ENCODE peak calls at places on chromosome 15, in four cellular contexts. N is HL-60, G is K562, B is GM12878. J is an unnamed sample.

GRCh38 chr15:87755226-87755625 is 501.3 kb downstream of the NTRK3 start:
- DNase-seq in B (no peak), G (no peak), N (no peak), J (no peak)

GRCh38 chr15:57427367-57427821 is 51.1 kb downstream of the CGNL1 start:
- DNase-seq in B (no peak), G (no peak), N (no peak), J (no peak)

GRCh38 chr15:52103217-52104207 is 9.1 kb downstream of the BCL2L10 start:
- DNase-seq in B (peak; percentile 94), N (no peak), G (no peak), J (no peak)

GRCh38 chr15:31023841-31024240 is 32.4 kb upstream of the MTMR10 start:
- DNase-seq in N (no peak), G (no peak), B (no peak), J (no peak)

GRCh38 chr15:97521894-97522293 is 438.6 kb upstream of the ARRDC4 start:
- DNase-seq in N (no peak), G (no peak), B (no peak), J (no peak)

GRCh38 chr15:23670970-23671369 is 16.1 kb downstream of the NDN start:
- DNase-seq in G (no peak), N (no peak), B (no peak), J (no peak)

GRCh38 chr15:40238927-40239591 is at the start of gene PAK6:
- DNase-seq in N (no peak), G (peak; percentile 79), B (no peak), J (no peak)

GRCh38 chr15:80301472-80301871 is 49.5 kb upstream of the CTXND1 start:
- DNase-seq in B (no peak), N (no peak), G (no peak), J (no peak)

GRCh38 chr15:38050529-38050928 is 116.1 kb downstream of the TMCO5A start:
- DNase-seq in N (no peak), B (no peak), G (no peak), J (no peak)

GRCh38 chr15:60691508-60692047 is 212.6 kb upstream of the ICE2 start:
- DNase-seq in G (no peak), N (no peak), B (no peak), J (no peak)

GRCh38 chr15:57281357-57281756 is 94.9 kb upstream of the CGNL1 start:
- DNase-seq in G (no peak), B (no peak), N (no peak), J (no peak)

GRCh38 chr15:28184166-28184565 is 85.1 kb upstream of the OCA2 start:
- DNase-seq in N (no peak), G (no peak), B (no peak), J (no peak)

GRCh38 chr15:66946578-66947164 is 118.7 kb upstream of the SMAD3 start:
- DNase-seq in B (peak; percentile 39), G (peak; percentile 82), N (peak; percentile 38), J (peak; percentile 71)

GRCh38 chr15:62559049-62559733 is 394.1 kb upstream of the C2CD4B start:
- DNase-seq in N (no peak), G (no peak), B (no peak), J (no peak)

GRCh38 chr15:38670142-38671002 is 105.8 kb upstream of the RASGRP1 start:
- DNase-seq in G (no peak), N (no peak), B (no peak), J (no peak)

GRCh38 chr15:67066041-67067021 is 929 bp downstream of the SMAD3 start:
- DNase-seq in N (no peak), G (peak; percentile 54), B (no peak), J (no peak)

GRCh38 chr15:99704444-99704838 is 28.8 kb downstream of the LYSMD4 start:
- DNase-seq in N (peak; percentile 57), B (peak; percentile 79), G (peak; percentile 59), J (no peak)

GRCh38 chr15:90564109-90564508 is 34.4 kb downstream of the CRTC3 start:
- DNase-seq in N (no peak), B (no peak), G (no peak), J (no peak)

GRCh38 chr15:38129531-38130199 is 123.0 kb upstream of the SPRED1 start:
- DNase-seq in N (peak; percentile 58), B (peak; percentile 39), G (no peak), J (no peak)

GRCh38 chr15:99976811-99977271 is 243.6 kb upstream of the LYSMD4 start:
- DNase-seq in N (peak; percentile 22), G (no peak), B (no peak), J (no peak)

GRCh38 chr15:62469874-62470688 is 305.0 kb upstream of the C2CD4B start:
- DNase-seq in N (no peak), B (no peak), G (no peak), J (no peak)

GRCh38 chr15:39426552-39427532 is 154.0 kb upstream of the THBS1 start:
- DNase-seq in N (peak; percentile 81), G (no peak), B (peak; percentile 69), J (peak; percentile 30)

GRCh38 chr15:81001180-81002003 is 669 bp downstream of the TLNRD1 start:
- DNase-seq in B (no peak), N (no peak), G (peak; percentile 73), J (no peak)

GRCh38 chr15:52626671-52627369 is 52.4 kb downstream of the ATOSA start:
- DNase-seq in G (no peak), N (no peak), B (no peak), J (no peak)

GRCh38 chr15:49855917-49856637 is 235.2 kb downstream of the DTWD1 start:
- DNase-seq in N (peak; percentile 42), G (no peak), B (no peak), J (no peak)

GRCh38 chr15:97981758-97982157 is 21.3 kb downstream of the ARRDC4 start:
- DNase-seq in B (no peak), G (no peak), N (no peak), J (no peak)

GRCh38 chr15:101501703-101502373 is 12.3 kb upstream of the PCSK6 start:
- DNase-seq in N (no peak), G (peak; percentile 55), B (no peak), J (peak; percentile 54)

GRCh38 chr15:81575436-81576123 is 201.6 kb upstream of the TMC3 start:
- DNase-seq in G (peak; percentile 11), B (no peak), N (no peak), J (no peak)

GRCh38 chr15:25056484-25057429 is 102.0 kb downstream of the SNRPN start:
- DNase-seq in G (peak; percentile 49), B (no peak), N (no peak), J (no peak)

GRCh38 chr15:63079938-63080626 is 37.5 kb downstream of the TPM1 start:
- DNase-seq in B (no peak), N (no peak), G (no peak), J (no peak)

GRCh38 chr15:64356443-64357040 is 569 bp upstream of the CSNK1G1 start:
- DNase-seq in B (no peak), G (no peak), N (no peak), J (no peak)

GRCh38 chr15:63977102-63977501 is 69.2 kb downstream of the DAPK2 start:
- DNase-seq in G (no peak), B (no peak), N (no peak), J (no peak)

GRCh38 chr15:52785672-52786406 is 4.3 kb downstream of the ONECUT1 start:
- DNase-seq in B (no peak), G (no peak), N (no peak), J (no peak)

GRCh38 chr15:80693682-80694623 is 1.2 kb upstream of the ABHD17C start:
- DNase-seq in N (no peak), G (no peak), B (no peak), J (no peak)

GRCh38 chr15:85771781-85772445 is 22.8 kb downstream of the KLHL25 start:
- DNase-seq in B (no peak), N (no peak), G (no peak), J (no peak)

GRCh38 chr15:55915876-55916567 is 77.4 kb downstream of the NEDD4 start:
- DNase-seq in G (no peak), N (no peak), B (no peak), J (no peak)

GRCh38 chr15:89002281-89002761 is 85.9 kb upstream of the ABHD2 start:
- DNase-seq in N (no peak), B (peak; percentile 36), G (peak; percentile 57), J (no peak)

GRCh38 chr15:89007989-89008388 is 80.3 kb upstream of the ABHD2 start:
- DNase-seq in G (no peak), N (no peak), B (no peak), J (no peak)

GRCh38 chr15:89004726-89005030 is 83.6 kb upstream of the ABHD2 start:
- DNase-seq in B (no peak), N (no peak), G (no peak), J (no peak)

GRCh38 chr15:89002830-89003229 is 85.4 kb upstream of the ABHD2 start:
- DNase-seq in G (peak; percentile 25), N (no peak), B (no peak), J (no peak)

GRCh38 chr15:89003865-89004725 is 84.2 kb upstream of the ABHD2 start:
- DNase-seq in G (peak; percentile 66), N (no peak), B (no peak), J (no peak)
- TF ChIP-seq SPI1 in G (no peak), N (no peak), B (no peak), J (no peak)

DNA sequence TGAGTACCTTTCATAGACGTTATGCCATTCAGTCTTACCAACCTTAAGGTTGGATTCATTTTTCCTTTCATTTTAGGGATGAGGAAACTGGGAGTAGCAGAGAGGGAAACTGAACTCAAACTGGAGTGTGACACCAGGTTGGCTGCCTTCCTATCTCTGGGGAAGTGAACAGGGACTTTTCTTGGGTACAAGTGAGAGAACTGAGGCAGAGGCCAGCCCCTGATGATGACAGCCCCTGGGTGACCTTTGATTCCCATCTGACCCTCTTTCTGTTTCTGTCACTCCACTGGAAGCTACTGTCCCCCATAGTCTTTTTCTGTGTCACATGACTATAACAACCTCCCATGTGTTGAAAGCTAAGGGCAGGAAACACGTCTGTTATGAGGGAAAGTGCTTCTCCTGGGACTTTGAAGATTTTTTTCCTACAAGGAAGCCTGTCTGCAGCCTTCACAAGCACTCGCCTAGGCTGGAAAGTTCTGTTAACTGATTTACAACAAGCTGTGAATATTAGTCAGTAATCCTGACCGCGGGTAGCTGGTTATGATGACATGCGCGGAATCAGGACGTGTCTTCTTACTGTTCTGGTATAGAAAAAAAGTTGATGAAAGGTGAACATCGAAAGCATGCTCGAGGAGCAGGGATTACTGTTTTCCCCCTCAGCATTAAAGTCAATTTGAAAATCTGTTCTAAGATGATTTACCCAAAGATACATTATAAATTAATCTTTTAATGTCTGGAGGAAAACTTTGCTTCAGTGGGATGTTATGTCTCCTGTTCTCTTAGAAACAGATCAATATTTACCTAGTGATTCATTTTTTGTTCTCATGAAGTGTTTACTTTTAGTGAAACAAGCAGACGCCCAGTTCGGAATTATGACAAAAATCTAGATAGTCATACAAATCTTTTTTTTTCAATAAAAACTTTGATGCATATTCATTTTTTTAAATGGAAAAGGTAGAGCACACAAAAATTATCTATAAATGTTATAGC is 31.5 kb downstream of the ABHD2 start:
- DNase-seq in B (no peak), G (no peak), N (no peak), J (no peak)
- TF ChIP-seq POLR2AphosphoS5 in B (no peak), G (no peak), N (no peak), J (no peak)

DNA sequence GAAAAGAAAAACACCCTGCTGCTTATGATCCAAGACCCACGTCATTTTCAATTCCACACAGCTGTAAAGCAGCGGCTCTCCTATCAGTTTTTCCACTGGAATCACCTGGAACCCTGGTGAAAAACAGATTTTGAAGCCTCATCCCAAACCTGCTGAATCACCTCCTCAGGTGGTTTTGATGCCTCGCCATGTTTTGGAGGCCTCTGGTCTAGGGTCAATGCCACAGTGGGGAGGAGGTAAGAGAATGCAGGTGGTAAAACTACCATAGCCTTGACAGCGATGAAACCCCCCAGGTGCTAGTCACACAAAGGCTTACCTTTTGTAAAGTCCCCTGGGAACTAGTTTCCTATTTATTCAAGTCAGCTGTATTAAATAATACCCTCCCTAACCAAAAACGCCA is 24.8 kb downstream of the MYO1E start:
- DNase-seq in B (no peak), N (no peak), G (no peak), J (no peak)
- TF ChIP-seq SPI1 in B (no peak), N (no peak), G (no peak), J (no peak)

GRCh38 chr15:44676676-44677075 is 13.2 kb upstream of the SPG11 start:
- DNase-seq in G (no peak), B (no peak), N (no peak), J (no peak)
- TF ChIP-seq POLR2AphosphoS5 in G (no peak), B (no peak), N (no peak), J (no peak)